ENCODE peak calls at places on chromosomes 13 and 19, in ten cellular contexts. H is brain microvascular endothelial cell, N is uterus, M is lower leg skin, A is left ventricle myocardium inferior, W is IMR-90, Z is AG04450, L is transverse colon, C is hepatocyte, R is GM06990. P is an unnamed sample.
A peak's percentile ranks its signal among the peaks of the same experiment; 100 is the strongest.

GRCh38 chr13:74052402-74052928 is 81.7 kb downstream of the KLF12 start:
- DNase-seq in R (no peak), A (no peak), H (no peak), Z (no peak), N (no peak), C (no peak), W (no peak), M (no peak), L (no peak), P (no peak)

GRCh38 chr13:73090116-73090811 is 31.5 kb downstream of the KLF5 start:
- DNase-seq in R (no peak), W (peak; percentile 91), C (peak; percentile 80), L (peak; percentile 72), N (no peak), A (no peak), M (no peak), Z (peak; percentile 48), H (peak; percentile 78), P (no peak)

GRCh38 chr13:45339867-45340266 is 1.1 kb downstream of the TPT1 start:
- DNase-seq in W (no peak), H (no peak), A (no peak), L (no peak), Z (no peak), R (no peak), C (no peak), M (no peak), N (no peak), P (no peak)

GRCh38 chr19:15672580-15673175 is at the start of gene CYP4F12:
- DNase-seq in L (peak; percentile 96), C (peak; percentile 11), H (no peak), Z (no peak), N (peak; percentile 92), W (no peak), R (no peak), A (peak; percentile 87), M (peak; percentile 95), P (no peak)

GRCh38 chr13:98216135-98216565 is 39.1 kb upstream of the RNF113B start:
- DNase-seq in H (peak; percentile 90), R (no peak), N (peak; percentile 32), W (peak; percentile 93), L (no peak), C (no peak), A (peak; percentile 39), M (no peak), Z (peak; percentile 68), P (no peak)

GRCh38 chr19:16328824-16329482 is 4.3 kb downstream of the KLF2 start:
- DNase-seq in A (no peak), N (no peak), H (no peak), L (no peak), W (peak; percentile 49), C (no peak), Z (no peak), M (no peak), R (no peak), P (no peak)

GRCh38 chr13:94351292-94352000 is 128.0 kb downstream of the DCT start:
- DNase-seq in C (no peak), M (no peak), N (no peak), L (no peak), R (no peak), H (peak; percentile 72), W (peak; percentile 92), A (no peak), Z (peak; percentile 47), P (no peak)

GRCh38 chr13:38758278-38758677 is 71.4 kb downstream of the FREM2 start:
- DNase-seq in A (no peak), N (no peak), M (no peak), R (no peak), H (no peak), L (no peak), C (no peak), W (no peak), Z (no peak), P (no peak)

GRCh38 chr19:43555185-43555770 is 20.0 kb downstream of the XRCC1 start:
- DNase-seq in M (no peak), Z (no peak), L (peak; percentile 79), R (no peak), A (peak; percentile 45), H (peak; percentile 68), N (peak; percentile 60), W (peak; percentile 66), C (peak; percentile 83), P (peak; percentile 44)

GRCh38 chr19:35978832-35979365 is 16.1 kb upstream of the SDHAF1 start:
- DNase-seq in L (no peak), R (no peak), N (no peak), M (no peak), H (no peak), Z (no peak), W (no peak), A (no peak), C (no peak), P (no peak)
- TF ChIP-seq CTCF in L (no peak), R (no peak), N (no peak), M (no peak), H (no peak), Z (no peak), W (no peak), A (no peak), C (no peak), P (no peak)

GRCh38 chr19:40800339-40800996 is 1.5 kb downstream of the EGLN2 start:
- DNase-seq in C (no peak), W (no peak), M (no peak), R (no peak), Z (no peak), A (no peak), H (no peak), N (no peak), L (no peak), P (no peak)

GRCh38 chr19:40801449-40802299 is 2.7 kb downstream of the EGLN2 start:
- DNase-seq in R (no peak), W (no peak), Z (no peak), N (no peak), C (no peak), H (no peak), M (no peak), A (no peak), L (no peak), P (no peak)

GRCh38 chr19:40802300-40803169 is 3.5 kb downstream of the EGLN2 start:
- DNase-seq in Z (no peak), A (peak; percentile 87), N (peak; percentile 65), W (no peak), L (peak; percentile 77), M (peak; percentile 91), R (peak; percentile 26), H (no peak), C (no peak), P (no peak)

GRCh38 chr19:40799558-40800338 is 757 bp downstream of the EGLN2 start:
- DNase-seq in R (peak; percentile 50), A (peak; percentile 70), Z (no peak), L (no peak), H (no peak), M (peak; percentile 92), C (peak; percentile 66), N (peak; percentile 64), W (no peak), P (no peak)

GRCh38 chr19:40800997-40801377 is 2.0 kb downstream of the EGLN2 start:
- DNase-seq in A (no peak), W (no peak), C (no peak), H (no peak), L (no peak), Z (no peak), M (no peak), N (no peak), R (no peak), P (no peak)
- H3K4me3 ChIP-seq in A (peak overlapping the region; percentile 97), W (no peak overlapping the region), C (no peak overlapping the region), H (peak overlapping the region; percentile 22), L (no peak overlapping the region), Z (peak overlapping the region; percentile 82), M (no peak overlapping the region), N (no peak overlapping the region), R (peak overlapping the region; percentile 93), P (peak overlapping the region; percentile 76)

GRCh38 chr13:40563350-40564125 is 102.9 kb downstream of the FOXO1 start:
- DNase-seq in A (no peak), Z (no peak), M (no peak), R (no peak), H (no peak), W (no peak), C (peak; percentile 39), L (no peak), N (no peak), P (no peak)

GRCh38 chr13:40559915-40560314 is 106.5 kb downstream of the FOXO1 start:
- DNase-seq in A (no peak), R (no peak), W (no peak), M (no peak), L (no peak), H (no peak), Z (no peak), C (no peak), N (no peak), P (no peak)

GRCh38 chr13:40553356-40553755 is 113.1 kb downstream of the FOXO1 start:
- DNase-seq in N (no peak), H (no peak), W (no peak), M (no peak), Z (no peak), C (no peak), A (no peak), R (no peak), L (no peak), P (no peak)

GRCh38 chr13:40562975-40563349 is 103.5 kb downstream of the FOXO1 start:
- DNase-seq in L (no peak), Z (no peak), C (no peak), R (peak; percentile 15), W (no peak), M (no peak), A (no peak), N (no peak), H (no peak), P (no peak)

DNA sequence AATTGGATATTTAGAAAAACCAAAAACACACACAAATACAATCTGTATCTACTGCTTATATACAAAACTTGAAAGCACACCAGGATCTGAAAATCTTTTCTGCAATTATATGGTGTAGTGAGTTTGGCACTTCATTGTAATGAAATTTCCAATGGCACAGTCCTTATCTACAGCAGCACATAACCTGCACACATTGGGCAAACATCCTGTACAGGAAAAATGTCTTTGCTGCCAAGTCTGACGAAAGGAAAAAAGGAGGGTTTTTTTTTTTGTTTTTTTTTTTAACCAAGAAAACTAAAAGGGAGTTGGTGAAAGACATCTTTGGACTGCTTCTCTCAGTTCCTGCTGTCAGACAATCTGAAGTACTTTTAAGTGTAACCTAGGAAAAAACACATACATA is 107.8 kb downstream of the FOXO1 start:
- DNase-seq in M (no peak), W (no peak), N (no peak), L (no peak), A (no peak), R (no peak), Z (no peak), H (no peak), C (no peak), P (no peak)
- TF ChIP-seq CTCF in M (no peak), W (no peak), N (no peak), L (no peak), A (no peak), R (no peak), Z (no peak), H (no peak), C (no peak), P (no peak)

GRCh38 chr19:45094707-45095106 is 1.7 kb downstream of the PPP1R37 start:
- DNase-seq in W (no peak), N (no peak), C (peak; percentile 5), Z (no peak), M (no peak), R (no peak), H (no peak), A (no peak), L (no peak), P (no peak)
- H3K4me3 ChIP-seq in W (no peak overlapping the region), N (no peak overlapping the region), C (no peak overlapping the region), Z (peak overlapping the region; percentile 92), M (no peak overlapping the region), R (peak overlapping the region; percentile 66), H (peak overlapping the region; percentile 15), A (peak overlapping the region; percentile 100), L (no peak overlapping the region), P (peak overlapping the region; percentile 67)

GRCh38 chr19:56350416-56351045 is 35.9 kb upstream of the ZSCAN5A start:
- DNase-seq in N (peak; percentile 57), H (peak; percentile 44), C (peak; percentile 57), R (no peak), L (peak; percentile 29), M (no peak), Z (peak; percentile 3), A (no peak), W (peak; percentile 41), P (no peak)
- TF ChIP-seq CTCF in N (peak; percentile 86), H (peak; percentile 79), C (peak; percentile 70), R (peak; percentile 81), L (peak; percentile 83), M (no peak), Z (peak; percentile 93), A (peak; percentile 92), W (peak; percentile 70), P (peak; percentile 84)

P was measured in GM12864.